ENCODE peak calls at places on chromosomes 2 and 18, in eight cellular contexts. X, W, K, C, D, Y, Q and G are unnamed samples.

GRCh38 chr2:233852056-233852455 is 2.3 kb downstream of the HJURP start:
- DNase-seq in X (no peak), W (no peak), K (no peak), C (no peak), D (no peak), Y (no peak), Q (no peak), G (peak; percentile 69)

GRCh38 chr2:101697794-101698418 is 399 bp downstream of the MAP4K4 start:
- DNase-seq in X (no peak), W (no peak), K (no peak), C (peak; percentile 32), D (peak; percentile 86), Y (no peak), Q (no peak), G (peak; percentile 73)

GRCh38 chr2:108215794-108216211 is 24.0 kb upstream of the SULT1C3 start:
- DNase-seq in X (no peak), W (no peak), K (peak; percentile 46), C (peak; percentile 28), D (no peak), Y (no peak), Q (peak; percentile 38), G (no peak)

GRCh38 chr2:164657129-164657528 is 35.8 kb upstream of the GRB14 start:
- DNase-seq in X (no peak), W (no peak), K (no peak), C (no peak), D (no peak), Y (no peak), Q (no peak), G (no peak)

GRCh38 chr2:169324581-169325260 is 37.6 kb downstream of the LRP2 start:
- DNase-seq in X (no peak), W (no peak), K (no peak), C (no peak), D (no peak), Y (no peak), Q (no peak), G (no peak)

GRCh38 chr18:9436176-9436575 is 39.1 kb upstream of the RALBP1 start:
- DNase-seq in X (no peak), W (no peak), K (no peak), C (no peak), D (no peak), Y (no peak), Q (no peak), G (no peak)

GRCh38 chr2:144548088-144548487 is 28.2 kb upstream of the ZEB2 start:
- DNase-seq in X (no peak), W (no peak), K (no peak), C (no peak), D (no peak), Y (no peak), Q (no peak), G (no peak)

GRCh38 chr2:182864949-182865348 is 1.5 kb downstream of the FRZB start:
- DNase-seq in X (no peak), W (no peak), K (no peak), C (no peak), D (no peak), Y (no peak), Q (no peak), G (no peak)

GRCh38 chr18:8673276-8674209 is 31.8 kb upstream of the MTCL1 start:
- DNase-seq in X (no peak), W (no peak), K (no peak), C (no peak), D (no peak), Y (no peak), Q (no peak), G (no peak)

GRCh38 chr2:149573760-149574159 is 13.8 kb downstream of the MMADHC start:
- DNase-seq in X (no peak), W (no peak), K (no peak), C (no peak), D (no peak), Y (no peak), Q (no peak), G (no peak)

GRCh38 chr2:218569038-218569431 is 396 bp downstream of the CNOT9 start:
- DNase-seq in X (peak; percentile 81), W (no peak), K (peak; percentile 13), C (peak; percentile 61), D (peak; percentile 91), Y (peak; percentile 78), Q (peak; percentile 43), G (peak; percentile 73)
- TF ChIP-seq POLR2A in X (no peak), W (no peak), K (no peak), C (peak; percentile 30), D (no peak), Y (no peak), Q (no peak), G (no peak)

GRCh38 chr2:96739051-96739632 is 722 bp downstream of the LMAN2L start:
- DNase-seq in X (no peak), W (no peak), K (no peak), C (no peak), D (no peak), Y (no peak), Q (no peak), G (peak; percentile 41)

GRCh38 chr2:96734899-96735585 is 4.8 kb downstream of the LMAN2L start:
- DNase-seq in X (peak; percentile 58), W (no peak), K (no peak), C (no peak), D (no peak), Y (peak; percentile 42), Q (no peak), G (no peak)

GRCh38 chr2:96737831-96738230 is 2.0 kb downstream of the LMAN2L start:
- DNase-seq in X (peak; percentile 28), W (no peak), K (no peak), C (no peak), D (no peak), Y (no peak), Q (no peak), G (no peak)

GRCh38 chr2:96737251-96737650 is 2.6 kb downstream of the LMAN2L start:
- DNase-seq in X (no peak), W (no peak), K (no peak), C (no peak), D (no peak), Y (no peak), Q (no peak), G (no peak)

DNA sequence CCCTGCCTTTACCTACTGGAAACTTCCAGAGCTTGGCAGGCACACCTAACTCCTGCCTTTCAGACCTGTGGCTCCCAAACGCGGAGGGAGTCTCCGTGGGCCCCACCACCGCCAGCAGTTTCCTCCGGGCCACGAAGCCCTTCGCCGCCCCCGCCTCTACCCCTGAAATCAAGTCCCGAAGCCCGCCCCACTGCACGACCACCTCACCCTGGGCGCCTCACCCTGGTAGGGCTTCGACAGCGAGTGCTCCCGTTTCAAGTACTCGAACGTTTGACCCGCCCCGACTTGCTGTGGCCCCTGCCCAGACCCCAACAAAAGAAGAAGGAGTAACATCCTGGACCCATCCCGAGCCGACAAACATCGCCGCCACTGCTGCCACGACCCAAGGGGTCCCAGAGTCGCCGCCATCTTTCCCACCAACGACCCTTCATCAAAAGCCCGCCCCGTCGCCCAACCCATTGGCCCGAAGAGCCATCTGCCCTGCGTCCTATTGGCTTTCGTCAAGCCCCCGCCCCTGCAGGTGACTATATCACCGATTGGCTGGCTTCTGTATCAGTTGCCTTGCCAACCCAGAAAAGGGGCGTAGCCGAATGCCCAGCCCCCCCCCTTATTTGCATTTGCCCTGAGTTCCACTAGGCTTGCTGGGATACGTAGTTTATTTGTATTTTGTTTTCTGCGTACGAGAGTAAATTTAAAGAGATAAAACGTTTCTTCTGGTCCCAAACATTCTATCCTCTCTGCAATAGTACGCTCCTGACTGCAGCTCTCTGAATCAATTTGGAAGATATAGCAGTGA is at the start of gene LMAN2L:
- DNase-seq in X (peak; percentile 99), W (peak; percentile 99), K (peak; percentile 87), C (peak; percentile 96), D (peak; percentile 97), Y (peak; percentile 99), Q (peak; percentile 98), G (peak; percentile 97)
- TF ChIP-seq POLR2A in X (peak; percentile 29), W (no peak), K (peak; percentile 80), C (peak; percentile 37), D (no peak), Y (peak; percentile 48), Q (no peak), G (peak; percentile 55)

DNA sequence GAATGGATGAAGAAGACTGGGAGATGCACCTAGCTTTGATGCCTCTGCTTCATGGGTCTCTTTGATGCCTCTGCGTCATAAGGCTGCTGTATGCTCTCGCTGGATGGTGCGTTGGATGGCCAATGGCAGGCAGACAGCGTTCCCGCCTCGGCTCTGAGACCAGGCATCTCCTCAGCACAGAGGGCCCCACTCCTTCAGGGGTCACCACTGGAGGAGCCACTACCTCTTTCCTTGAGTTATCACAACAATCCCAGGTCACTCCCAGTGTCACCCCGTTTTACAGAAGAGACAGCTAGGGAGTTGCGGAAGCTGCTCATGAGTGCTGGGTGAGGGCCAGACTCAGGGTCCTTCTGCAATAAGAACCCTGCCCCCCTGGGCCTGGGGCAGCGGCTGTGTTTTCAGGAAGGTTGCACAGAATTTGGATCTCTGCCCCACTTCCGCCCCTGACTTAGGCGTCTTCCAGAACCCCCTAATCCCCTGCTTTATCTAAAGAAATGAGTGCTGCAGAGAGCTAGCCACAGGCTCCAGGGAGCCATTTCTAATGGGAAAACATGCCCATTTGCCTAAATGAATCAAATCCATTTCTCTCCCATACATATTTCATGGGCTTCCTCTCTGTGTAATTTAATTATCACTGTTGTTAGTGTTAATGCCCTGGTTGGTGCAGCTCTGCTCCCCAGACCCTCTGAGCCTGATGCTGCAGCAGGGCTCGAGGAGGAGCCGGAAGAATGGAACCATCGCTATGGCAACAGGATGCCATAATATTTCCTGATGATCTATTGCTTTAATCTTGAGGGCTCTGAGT is 131.7 kb upstream of the HS6ST1 start:
- DNase-seq in X (peak; percentile 58), W (no peak), K (no peak), C (no peak), D (no peak), Y (peak; percentile 48), Q (no peak), G (no peak)
- TF ChIP-seq POLR2A in X (no peak), W (no peak), K (no peak), C (no peak), D (no peak), Y (no peak), Q (no peak), G (no peak)

GRCh38 chr2:56014075-56014730 is 90.6 kb upstream of the EFEMP1 start:
- DNase-seq in X (no peak), W (no peak), K (no peak), C (no peak), D (no peak), Y (no peak), Q (no peak), G (no peak)

GRCh38 chr2:56013475-56013874 is 89.9 kb upstream of the EFEMP1 start:
- DNase-seq in X (no peak), W (no peak), K (no peak), C (no peak), D (no peak), Y (no peak), Q (no peak), G (no peak)

GRCh38 chr2:56011624-56012023 is 88.0 kb upstream of the EFEMP1 start:
- DNase-seq in X (no peak), W (no peak), K (no peak), C (no peak), D (no peak), Y (no peak), Q (no peak), G (no peak)

GRCh38 chr2:56009758-56010534 is 86.4 kb upstream of the EFEMP1 start:
- DNase-seq in X (no peak), W (no peak), K (peak; percentile 18), C (no peak), D (no peak), Y (no peak), Q (no peak), G (peak; percentile 30)

DNA sequence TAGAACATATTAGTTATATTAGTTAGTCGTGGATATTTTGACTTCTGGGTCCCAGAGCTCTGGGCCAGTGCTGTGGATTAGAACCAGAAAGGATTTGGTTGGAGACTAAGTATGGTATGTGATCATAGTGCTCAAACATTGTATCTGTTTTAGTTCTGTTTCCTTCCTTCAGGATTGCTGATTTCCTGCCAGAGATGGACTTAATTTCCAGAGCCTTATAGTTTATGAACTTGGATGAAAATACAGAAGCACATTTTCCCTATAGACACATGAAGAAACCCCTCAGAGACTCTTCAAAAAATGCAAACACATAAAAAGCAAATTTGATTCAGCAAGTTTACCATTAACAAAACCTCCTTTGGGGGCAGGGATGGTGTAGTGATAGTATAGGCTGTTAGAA is 88.6 kb upstream of the EFEMP1 start:
- DNase-seq in X (no peak), W (no peak), K (no peak), C (no peak), D (no peak), Y (no peak), Q (no peak), G (no peak)
- TF ChIP-seq POLR2A in X (no peak), W (no peak), K (no peak), C (no peak), D (no peak), Y (no peak), Q (no peak), G (no peak)